ENCODE peak calls at places on chromosomes 4 and X, in four cellular contexts. E, Y, F and R are unnamed samples.

GRCh38 chrX:71618303-71618721 is at the start of gene CXCR3:
- DNase-seq in E (no peak), Y (peak), F (peak), R (peak)

GRCh38 chr4:2277956-2278355 is 16.0 kb upstream of the MXD4 start:
- DNase-seq in E (no peak), Y (no peak), F (no peak), R (peak)

GRCh38 chr4:98996056-98996941 is 778 bp downstream of the METAP1 start:
- DNase-seq in E (peak), Y (no peak), F (peak), R (peak)

GRCh38 chrX:135697614-135698013 is 15.8 kb upstream of the CT45A1 start:
- DNase-seq in E (no peak), Y (no peak), F (no peak), R (no peak)

GRCh38 chr4:2298548-2298991 is 36.7 kb upstream of the MXD4 start:
- DNase-seq in E (peak), Y (no peak), F (no peak), R (peak)

GRCh38 chr4:48720459-48720858 is 59.6 kb downstream of the FRYL start:
- DNase-seq in E (no peak), Y (no peak), F (no peak), R (no peak)

GRCh38 chrX:103063191-103063845 is 653 bp downstream of the BEX1 start:
- DNase-seq in E (peak), Y (no peak), F (peak), R (no peak)

GRCh38 chr4:106830879-106831278 is 205.2 kb downstream of the DKK2 start:
- DNase-seq in E (no peak), Y (no peak), F (no peak), R (no peak)

GRCh38 chr4:91113130-91113706 is 986.0 kb downstream of the CCSER1 start:
- DNase-seq in E (peak), Y (no peak), F (no peak), R (no peak)

GRCh38 chrX:72269671-72270251 is 7.3 kb downstream of the RPS4X start:
- DNase-seq in E (peak), Y (no peak), F (peak), R (no peak)

GRCh38 chr4:185479507-185479971 is 8.0 kb upstream of the CCDC110 start:
- DNase-seq in E (no peak), Y (no peak), F (no peak), R (no peak)

GRCh38 chr4:119872344-119873031 is 194.2 kb downstream of the MAD2L1 start:
- DNase-seq in E (no peak), Y (no peak), F (no peak), R (no peak)

GRCh38 chr4:108219998-108220397 is 51.3 kb upstream of the LEF1 start:
- DNase-seq in E (no peak), Y (no peak), F (no peak), R (no peak)

GRCh38 chr4:184300816-184301215 is 83.1 kb upstream of the ENPP6 start:
- DNase-seq in E (no peak), Y (no peak), F (no peak), R (no peak)

GRCh38 chr4:4339504-4340085 is 47.3 kb upstream of the NSG1 start:
- DNase-seq in E (peak), Y (no peak), F (no peak), R (no peak)

GRCh38 chr4:186104114-186104894 is at the start of gene FAM149A:
- DNase-seq in E (peak), Y (peak), F (peak), R (peak)

GRCh38 chrX:119617511-119618164 is 11.4 kb upstream of the NKRF start:
- DNase-seq in E (no peak), Y (no peak), F (no peak), R (no peak)
- H3K4me3 ChIP-seq in E (no peak), Y (no peak), F (no peak), R (no peak)

DNA sequence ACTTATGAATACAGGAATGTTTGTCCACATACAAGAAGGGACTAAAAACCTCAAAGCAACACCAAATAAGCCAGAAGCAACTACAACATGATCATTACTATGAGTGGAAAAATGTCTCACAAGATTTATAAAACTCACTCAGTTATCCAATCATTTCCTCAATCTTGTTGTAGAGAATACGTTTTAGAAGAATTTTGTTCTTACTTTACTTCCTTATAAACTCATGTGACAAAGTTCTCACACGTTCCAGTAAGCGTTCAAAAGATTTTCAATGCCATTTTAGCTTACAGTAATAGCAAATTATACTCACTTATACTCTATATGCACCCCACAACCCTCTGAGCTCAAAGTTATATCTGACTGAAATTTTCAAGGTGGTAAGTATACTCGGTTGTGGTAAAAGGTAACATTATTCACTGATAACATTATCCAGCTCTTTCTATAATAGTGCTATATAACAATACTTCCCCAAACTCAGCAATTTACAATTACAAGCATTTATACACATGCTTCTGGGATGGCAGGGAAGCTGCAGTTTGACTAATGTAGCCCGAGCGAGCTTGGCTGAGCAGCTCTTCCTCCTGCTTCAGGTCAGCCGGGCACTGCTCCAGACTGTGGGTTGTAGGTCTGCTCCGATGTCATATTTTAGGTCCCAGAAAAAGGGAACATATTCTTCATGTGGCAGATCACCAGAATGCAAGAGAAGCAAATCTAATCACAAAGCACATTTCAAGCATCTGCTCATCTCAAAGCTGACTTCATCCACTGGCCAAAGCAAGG is 226.3 kb downstream of the RCHY1 start:
- DNase-seq in E (no peak), Y (no peak), F (no peak), R (no peak)
- H3K4me3 ChIP-seq in E (no peak), Y (no peak), F (no peak), R (no peak)

GRCh38 chr4:148061795-148062194 is 329.9 kb downstream of the ARHGAP10 start:
- DNase-seq in E (no peak), Y (no peak), F (no peak), R (no peak)

GRCh38 chr4:148061139-148061476 is 329.2 kb downstream of the ARHGAP10 start:
- DNase-seq in E (no peak), Y (no peak), F (no peak), R (no peak)

GRCh38 chr4:148060264-148061138 is 328.6 kb downstream of the ARHGAP10 start:
- DNase-seq in E (no peak), Y (no peak), F (no peak), R (no peak)

GRCh38 chr4:148058160-148058859 is 326.4 kb downstream of the ARHGAP10 start:
- DNase-seq in E (no peak), Y (no peak), F (no peak), R (no peak)

DNA sequence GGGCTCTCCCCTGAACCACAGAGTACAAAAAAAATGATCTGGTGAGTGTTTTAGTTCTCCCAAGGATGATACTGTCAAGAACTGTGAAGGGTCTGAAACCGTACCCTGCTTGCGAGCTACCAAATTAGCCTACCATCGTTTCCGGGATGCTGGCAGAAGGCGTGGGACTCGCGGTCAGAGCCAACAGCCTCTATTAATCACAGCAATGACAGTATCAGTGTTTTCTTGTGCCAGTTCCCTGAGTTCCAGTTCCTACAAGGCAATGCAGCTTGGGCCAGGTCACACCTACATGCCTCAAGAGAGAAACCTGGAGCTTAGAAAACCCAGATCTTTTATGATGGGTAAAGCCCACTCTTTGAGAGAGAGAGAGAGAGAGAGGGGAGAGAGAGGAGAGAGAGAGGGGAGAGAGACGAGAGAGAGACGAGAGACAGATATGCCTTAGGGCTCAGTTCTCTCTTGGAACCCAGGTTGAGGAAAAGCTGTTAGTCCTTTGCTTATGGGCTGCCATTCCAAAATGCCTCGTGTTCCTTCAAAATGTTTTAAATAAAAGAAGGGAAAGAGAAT is 327.8 kb downstream of the ARHGAP10 start:
- DNase-seq in E (no peak), Y (no peak), F (no peak), R (no peak)
- H3K4me3 ChIP-seq in E (no peak), Y (no peak), F (no peak), R (peak)

GRCh38 chr4:69855822-69856221 is 4.1 kb downstream of the SULT1E1 start:
- DNase-seq in E (no peak), Y (no peak), F (no peak), R (no peak)
- H3K4me3 ChIP-seq in E (no peak), Y (no peak), F (no peak), R (no peak)

DNA sequence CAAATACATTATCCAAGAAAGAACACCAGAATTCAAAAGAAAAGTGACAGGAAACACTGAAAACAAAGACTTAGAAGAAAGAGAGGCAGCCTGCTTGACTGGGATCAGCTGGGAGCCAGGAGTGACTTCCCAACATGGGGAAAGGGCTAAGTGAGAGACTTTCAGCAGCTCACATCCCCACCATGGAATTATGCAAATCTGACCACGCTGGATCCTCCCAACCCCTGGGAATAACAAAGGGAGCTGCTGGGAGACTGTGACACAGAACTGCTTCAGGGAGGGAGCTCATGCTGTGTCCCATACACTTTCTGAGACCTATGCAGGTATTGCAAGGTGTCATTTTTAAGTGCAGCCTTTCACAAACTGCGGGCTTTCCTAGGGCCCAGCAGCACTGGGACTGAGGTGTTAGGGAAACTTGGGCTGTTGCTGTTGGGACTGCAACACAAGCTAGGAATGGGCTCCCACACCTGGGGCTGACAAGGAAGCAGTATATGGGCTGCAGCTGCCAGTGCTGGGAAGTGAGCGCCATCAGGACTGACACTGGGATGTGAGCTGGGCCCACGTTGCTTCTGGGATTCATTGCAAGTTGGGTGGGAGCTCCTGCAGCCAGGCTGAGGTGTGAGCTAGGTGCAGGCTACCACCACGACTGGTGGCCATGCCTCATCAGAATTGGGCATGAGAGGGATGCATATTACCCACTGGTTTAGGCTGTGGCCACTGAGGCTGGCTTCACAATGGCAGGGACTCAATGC is 139.1 kb downstream of the KDR start:
- DNase-seq in E (no peak), Y (no peak), F (no peak), R (no peak)
- H3K4me3 ChIP-seq in E (no peak), Y (no peak), F (no peak), R (no peak)